ENCODE peak calls at places on chromosomes 16 and 17, in nine cellular contexts. B, E, A, S, N, G, K, T and R are unnamed samples.

GRCh38 chr17:71830916-71831315 is 289.9 kb upstream of the SOX9 start:
- DNase-seq in B (no peak), E (no peak), A (no peak), S (peak; percentile 64), N (no peak), G (no peak), K (no peak), T (no peak), R (no peak)

GRCh38 chr16:28098171-28098958 is 34.9 kb upstream of the GSG1L start:
- DNase-seq in B (no peak), E (no peak), A (no peak), S (peak; percentile 29), N (no peak), G (no peak), K (no peak), T (no peak), R (no peak)

GRCh38 chr16:14302031-14302398 is 230.9 kb downstream of the MRTFB start:
- DNase-seq in B (peak; percentile 66), E (peak; percentile 66), A (peak; percentile 45), S (peak; percentile 79), N (no peak), G (no peak), K (no peak), T (peak; percentile 59), R (no peak)

GRCh38 chr16:790086-790485 is 1.7 kb downstream of the CHTF18 start:
- DNase-seq in B (no peak), E (no peak), A (no peak), S (no peak), N (no peak), G (no peak), K (no peak), T (no peak), R (no peak)

GRCh38 chr17:47918991-47919390 is 22.4 kb upstream of the PNPO start:
- DNase-seq in B (no peak), E (no peak), A (no peak), S (no peak), N (no peak), G (no peak), K (no peak), T (no peak), R (no peak)

GRCh38 chr16:70250748-70251650 is 741 bp downstream of the EXOSC6 start:
- DNase-seq in B (peak; percentile 40), E (no peak), A (no peak), S (peak; percentile 61), N (no peak), G (no peak), K (peak; percentile 24), T (peak; percentile 51), R (no peak)

GRCh38 chr17:82938486-82939212 is 98.8 kb upstream of the ZNF750 start:
- DNase-seq in B (no peak), E (peak; percentile 7), A (peak; percentile 6), S (no peak), N (no peak), G (no peak), K (no peak), T (no peak), R (no peak)

GRCh38 chr17:67718325-67718941 is 697 bp downstream of the NOL11 start:
- DNase-seq in B (no peak), E (no peak), A (no peak), S (peak; percentile 83), N (no peak), G (no peak), K (no peak), T (peak; percentile 15), R (no peak)

GRCh38 chr17:74262601-74263000 is 11.4 kb upstream of the DNAI2 start:
- DNase-seq in B (no peak), E (no peak), A (no peak), S (no peak), N (no peak), G (no peak), K (no peak), T (no peak), R (no peak)

GRCh38 chr17:42342242-42343008 is 45.8 kb downstream of the STAT3 start:
- DNase-seq in B (no peak), E (no peak), A (no peak), S (no peak), N (no peak), G (no peak), K (no peak), T (no peak), R (no peak)

GRCh38 chr16:58421529-58421928 is 29.3 kb downstream of the GINS3 start:
- DNase-seq in B (peak; percentile 52), E (peak; percentile 50), A (no peak), S (no peak), N (no peak), G (no peak), K (no peak), T (no peak), R (no peak)

GRCh38 chr17:65558311-65558682 is 3.2 kb downstream of the AXIN2 start:
- DNase-seq in B (no peak), E (no peak), A (no peak), S (no peak), N (peak; percentile 38), G (no peak), K (no peak), T (no peak), R (no peak)
- H3K4me1 ChIP-seq in B (peaks cover 6% of the 10 kb centered on the region), E (peaks cover 8% of the 10 kb centered on the region), A (peaks cover 3% of the 10 kb centered on the region), S (peaks cover 25% of the 10 kb centered on the region), N (peaks cover 27% of the 10 kb centered on the region), G (peaks cover 25% of the 10 kb centered on the region), K (no peaks in the 10 kb centered on the region), T (peaks cover 11% of the 10 kb centered on the region), R (peaks cover 8% of the 10 kb centered on the region)

GRCh38 chr17:57599271-57600045 is 145.6 kb downstream of the CCDC182 start:
- DNase-seq in B (no peak), E (no peak), A (no peak), S (no peak), N (no peak), G (no peak), K (peak; percentile 49), T (no peak), R (no peak)
- H3K27ac ChIP-seq in B (no peak overlapping the region), E (peak overlapping the region; percentile 44), A (no peak overlapping the region), S (no peak overlapping the region), N (peak overlapping the region; percentile 31), G (peak overlapping the region; percentile 55), K (peak overlapping the region; percentile 12), T (no peak overlapping the region), R (no peak overlapping the region)

DNA sequence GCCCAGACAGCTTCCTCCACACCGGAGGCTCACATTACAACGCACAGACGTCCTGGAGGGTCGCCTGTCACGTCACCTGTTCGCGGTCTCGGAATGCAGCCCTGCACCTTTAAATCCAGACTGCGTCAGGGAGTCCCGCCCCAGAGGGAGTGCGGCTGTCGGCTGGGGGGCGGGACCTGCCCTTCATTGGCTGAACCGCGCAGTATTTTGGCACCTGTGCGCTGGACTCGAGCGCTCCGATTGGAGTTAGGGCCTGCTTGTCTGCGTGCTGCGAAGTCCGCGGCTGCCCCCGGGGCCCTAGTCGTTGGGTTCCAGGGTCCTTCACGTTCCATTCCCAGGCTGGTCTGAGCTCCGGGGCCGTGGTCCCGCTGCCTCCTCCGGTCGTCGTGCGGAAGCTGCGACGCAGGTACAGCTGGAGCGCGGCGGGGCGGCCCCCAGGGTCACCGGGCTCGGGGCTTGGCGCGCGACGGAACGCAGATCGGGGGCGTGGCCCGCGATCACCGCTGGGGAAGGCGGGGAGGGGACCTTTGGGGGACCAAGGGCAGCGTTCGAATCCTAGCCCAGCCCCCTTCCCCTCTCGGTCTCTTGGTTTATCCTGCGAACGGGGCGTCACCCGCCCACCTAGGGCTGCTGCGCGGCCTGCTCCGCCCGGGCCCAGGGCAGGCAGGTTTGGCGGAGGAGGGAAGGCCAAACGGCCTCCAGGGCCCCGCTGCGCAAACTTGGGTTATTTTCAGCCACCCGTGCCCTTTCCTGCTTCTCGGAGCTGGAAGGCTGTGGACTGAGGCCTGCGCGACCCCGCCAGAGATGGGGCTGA is at the start of gene MIEF2:
- DNase-seq in B (peak; percentile 94), E (peak; percentile 96), A (peak; percentile 96), S (peak; percentile 99), N (peak; percentile 96), G (peak; percentile 74), K (peak; percentile 94), T (peak; percentile 97), R (peak; percentile 92)
- H3K4me1 ChIP-seq in B (peaks cover 65% of the 10 kb centered on the region), E (peaks cover 81% of the 10 kb centered on the region), A (no peaks in the 10 kb centered on the region), S (peaks cover 3% of the 10 kb centered on the region), N (peaks cover 17% of the 10 kb centered on the region), G (peaks cover 29% of the 10 kb centered on the region), K (peaks cover 9% of the 10 kb centered on the region), T (peaks cover 44% of the 10 kb centered on the region), R (peaks cover 6% of the 10 kb centered on the region)

GRCh38 chr17:69540356-69540755 is 125.9 kb downstream of the MAP2K6 start:
- DNase-seq in B (no peak), E (no peak), A (no peak), S (no peak), N (no peak), G (no peak), K (no peak), T (no peak), R (no peak)

GRCh38 chr17:69539274-69539673 is 124.8 kb downstream of the MAP2K6 start:
- DNase-seq in B (no peak), E (no peak), A (no peak), S (no peak), N (no peak), G (no peak), K (no peak), T (no peak), R (no peak)

GRCh38 chr17:69538795-69539194 is 124.3 kb downstream of the MAP2K6 start:
- DNase-seq in B (no peak), E (no peak), A (no peak), S (no peak), N (no peak), G (no peak), K (no peak), T (no peak), R (no peak)

GRCh38 chr17:69535022-69535570 is 120.6 kb downstream of the MAP2K6 start:
- DNase-seq in B (no peak), E (no peak), A (no peak), S (no peak), N (no peak), G (no peak), K (no peak), T (peak; percentile 19), R (no peak)

GRCh38 chr17:69539781-69540319 is 125.4 kb downstream of the MAP2K6 start:
- DNase-seq in B (no peak), E (no peak), A (no peak), S (no peak), N (no peak), G (no peak), K (no peak), T (no peak), R (no peak)
- H3K27ac ChIP-seq in B (no peak overlapping the region), E (no peak overlapping the region), A (no peak overlapping the region), S (no peak overlapping the region), N (no peak overlapping the region), G (no peak overlapping the region), K (no peak overlapping the region), T (peak overlapping the region; percentile 59), R (no peak overlapping the region)

GRCh38 chr17:75812096-75813001 is 27.7 kb downstream of the UNK start:
- DNase-seq in B (no peak), E (no peak), A (no peak), S (no peak), N (peak; percentile 21), G (no peak), K (no peak), T (no peak), R (no peak)
- H3K4me1 ChIP-seq in B (peaks cover 35% of the 10 kb centered on the region), E (peaks cover 35% of the 10 kb centered on the region), A (no peaks in the 10 kb centered on the region), S (no peaks in the 10 kb centered on the region), N (no peaks in the 10 kb centered on the region), G (peaks cover 9% of the 10 kb centered on the region), K (no peaks in the 10 kb centered on the region), T (no peaks in the 10 kb centered on the region), R (no peaks in the 10 kb centered on the region)

DNA sequence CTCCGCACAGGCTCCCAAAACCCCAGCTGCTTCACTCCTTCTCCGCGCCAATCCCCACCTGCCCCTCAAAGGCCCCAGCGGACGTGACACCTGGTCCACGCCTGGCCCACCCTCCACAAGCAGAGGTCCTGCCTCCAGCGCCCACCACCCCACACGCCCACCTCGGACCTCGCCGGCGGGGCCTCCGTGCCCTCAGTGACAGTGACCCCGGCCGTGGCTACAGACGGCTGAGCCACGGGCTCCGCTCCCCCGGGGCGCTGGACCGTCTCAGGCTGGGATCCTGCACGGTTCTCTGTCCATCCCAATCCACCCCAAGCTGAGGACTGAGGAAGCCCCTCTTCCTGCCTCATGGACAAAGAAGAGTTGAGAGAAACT is 25.1 kb downstream of the PIEZO1 start:
- DNase-seq in B (no peak), E (no peak), A (no peak), S (no peak), N (no peak), G (no peak), K (no peak), T (no peak), R (no peak)
- H3K27ac ChIP-seq in B (no peak overlapping the region), E (no peak overlapping the region), A (peak overlapping the region; percentile 80), S (no peak overlapping the region), N (peak overlapping the region; percentile 45), G (no peak overlapping the region), K (peak overlapping the region; percentile 57), T (peak overlapping the region; percentile 72), R (no peak overlapping the region)